ENCODE peak calls at places on chromosomes 13 and 19, in five cellular contexts. One of them, this sample, is unnamed.

GRCh38 chr19:6062274-6062673 is 48.0 kb downstream of the RFX2 start:
- DNase-seq in mammary epithelial cell: no peak
- DNase-seq in colonic mucosa: peak; percentile 73
- DNase-seq in gastrocnemius medialis: no peak
- DNase-seq in body of pancreas: peak; percentile 12
- DNase-seq in this sample: peak; percentile 31

GRCh38 chr19:15466851-15467733 is 2.7 kb upstream of the RASAL3 start:
- DNase-seq in body of pancreas: no peak
- DNase-seq in colonic mucosa: no peak
- DNase-seq in gastrocnemius medialis: no peak
- DNase-seq in mammary epithelial cell: no peak
- DNase-seq in this sample: no peak

GRCh38 chr19:3117746-3118145 is 18.1 kb upstream of the GNA15 start:
- DNase-seq in mammary epithelial cell: no peak
- DNase-seq in gastrocnemius medialis: no peak
- DNase-seq in colonic mucosa: no peak
- DNase-seq in body of pancreas: no peak
- DNase-seq in this sample: no peak

GRCh38 chr13:96835591-96835990 is 158.7 kb downstream of the OXGR1 start:
- DNase-seq in colonic mucosa: no peak
- DNase-seq in body of pancreas: no peak
- DNase-seq in gastrocnemius medialis: no peak
- DNase-seq in mammary epithelial cell: no peak
- DNase-seq in this sample: no peak

GRCh38 chr13:112588490-112589297 is 741 bp upstream of the TUBGCP3 start:
- DNase-seq in mammary epithelial cell: no peak
- DNase-seq in gastrocnemius medialis: no peak
- DNase-seq in colonic mucosa: no peak
- DNase-seq in body of pancreas: peak; percentile 47
- DNase-seq in this sample: no peak

GRCh38 chr13:98940325-98940724 is 37.5 kb downstream of the DOCK9 start:
- DNase-seq in body of pancreas: no peak
- DNase-seq in gastrocnemius medialis: no peak
- DNase-seq in mammary epithelial cell: no peak
- DNase-seq in colonic mucosa: no peak
- DNase-seq in this sample: no peak

GRCh38 chr13:49540552-49540951 is 44.8 kb downstream of the PHF11 start:
- DNase-seq in mammary epithelial cell: no peak
- DNase-seq in body of pancreas: no peak
- DNase-seq in gastrocnemius medialis: no peak
- DNase-seq in colonic mucosa: no peak
- DNase-seq in this sample: no peak

GRCh38 chr19:52211203-52211602 is 21.4 kb downstream of the PPP2R1A start:
- DNase-seq in gastrocnemius medialis: no peak
- DNase-seq in body of pancreas: no peak
- DNase-seq in mammary epithelial cell: no peak
- DNase-seq in colonic mucosa: no peak
- DNase-seq in this sample: no peak

GRCh38 chr13:93244141-93244917 is 17.7 kb downstream of the GPC6 start:
- DNase-seq in colonic mucosa: no peak
- DNase-seq in mammary epithelial cell: peak; percentile 63
- DNase-seq in body of pancreas: no peak
- DNase-seq in gastrocnemius medialis: no peak
- DNase-seq in this sample: peak; percentile 70

GRCh38 chr19:1469200-1469935 is 9.6 kb downstream of the C19orf25 start:
- DNase-seq in colonic mucosa: no peak
- DNase-seq in body of pancreas: peak; percentile 28
- DNase-seq in gastrocnemius medialis: no peak
- DNase-seq in mammary epithelial cell: no peak
- DNase-seq in this sample: peak; percentile 78

GRCh38 chr13:35470671-35471465 is 5.6 kb downstream of the MAB21L1 start:
- DNase-seq in body of pancreas: no peak
- DNase-seq in colonic mucosa: peak; percentile 30
- DNase-seq in gastrocnemius medialis: peak; percentile 23
- DNase-seq in mammary epithelial cell: no peak
- DNase-seq in this sample: peak; percentile 86

GRCh38 chr13:100666124-100666523 is 8.5 kb downstream of the TMTC4 start:
- DNase-seq in gastrocnemius medialis: no peak
- DNase-seq in mammary epithelial cell: no peak
- DNase-seq in body of pancreas: no peak
- DNase-seq in colonic mucosa: no peak
- DNase-seq in this sample: no peak

GRCh38 chr13:51881296-51881695 is 19.5 kb downstream of the CCDC70 start:
- DNase-seq in body of pancreas: no peak
- DNase-seq in mammary epithelial cell: no peak
- DNase-seq in gastrocnemius medialis: no peak
- DNase-seq in colonic mucosa: no peak
- DNase-seq in this sample: no peak

GRCh38 chr19:6223461-6224307 is 56.1 kb downstream of the MLLT1 start:
- DNase-seq in body of pancreas: peak; percentile 74
- DNase-seq in colonic mucosa: no peak
- DNase-seq in gastrocnemius medialis: no peak
- DNase-seq in mammary epithelial cell: no peak
- DNase-seq in this sample: no peak

GRCh38 chr19:34096020-34096915 is 76.0 kb upstream of the LSM14A start:
- DNase-seq in gastrocnemius medialis: no peak
- DNase-seq in colonic mucosa: no peak
- DNase-seq in mammary epithelial cell: peak; percentile 18
- DNase-seq in body of pancreas: no peak
- DNase-seq in this sample: peak; percentile 66

GRCh38 chr19:35213678-35214632 is 14.6 kb downstream of the FAM187B start:
- DNase-seq in body of pancreas: peak; percentile 71
- DNase-seq in gastrocnemius medialis: peak; percentile 66
- DNase-seq in mammary epithelial cell: peak; percentile 94
- DNase-seq in colonic mucosa: peak; percentile 86
- DNase-seq in this sample: peak; percentile 11

GRCh38 chr19:55276720-55277430 is 3.0 kb downstream of the HSPBP1 start:
- DNase-seq in gastrocnemius medialis: no peak
- DNase-seq in body of pancreas: no peak
- DNase-seq in mammary epithelial cell: no peak
- DNase-seq in colonic mucosa: no peak
- DNase-seq in this sample: no peak

GRCh38 chr19:4557971-4558941 is 1.2 kb downstream of the SEMA6B start:
- DNase-seq in body of pancreas: peak; percentile 60
- DNase-seq in colonic mucosa: no peak
- DNase-seq in mammary epithelial cell: no peak
- DNase-seq in gastrocnemius medialis: no peak
- DNase-seq in this sample: peak; percentile 90

GRCh38 chr13:97125810-97126738 is 96.1 kb upstream of the MBNL2 start:
- DNase-seq in colonic mucosa: no peak
- DNase-seq in gastrocnemius medialis: peak; percentile 66
- DNase-seq in body of pancreas: no peak
- DNase-seq in mammary epithelial cell: peak; percentile 75
- DNase-seq in this sample: no peak

GRCh38 chr19:44988896-44989563 is 12.2 kb upstream of the RELB start:
- DNase-seq in colonic mucosa: peak; percentile 75
- DNase-seq in gastrocnemius medialis: no peak
- DNase-seq in mammary epithelial cell: peak; percentile 35
- DNase-seq in body of pancreas: peak; percentile 73
- DNase-seq in this sample: peak; percentile 92

GRCh38 chr13:34020388-34020787 is 202.4 kb downstream of the RFC3 start:
- DNase-seq in body of pancreas: no peak
- DNase-seq in colonic mucosa: no peak
- DNase-seq in gastrocnemius medialis: no peak
- DNase-seq in mammary epithelial cell: no peak
- DNase-seq in this sample: no peak

GRCh38 chr13:40536443-40537113 is 129.9 kb downstream of the FOXO1 start:
- DNase-seq in mammary epithelial cell: peak; percentile 57
- DNase-seq in gastrocnemius medialis: peak; percentile 65
- DNase-seq in body of pancreas: peak; percentile 93
- DNase-seq in colonic mucosa: peak; percentile 71
- DNase-seq in this sample: peak; percentile 75

GRCh38 chr13:106110241-106110855 is 425.1 kb downstream of the EFNB2 start:
- DNase-seq in body of pancreas: no peak
- DNase-seq in colonic mucosa: no peak
- DNase-seq in gastrocnemius medialis: no peak
- DNase-seq in mammary epithelial cell: no peak
- DNase-seq in this sample: no peak

GRCh38 chr19:41377977-41378707 is 1.8 kb downstream of the TMEM91 start:
- DNase-seq in colonic mucosa: no peak
- DNase-seq in mammary epithelial cell: no peak
- DNase-seq in body of pancreas: no peak
- DNase-seq in gastrocnemius medialis: no peak
- DNase-seq in this sample: peak; percentile 83

GRCh38 chr19:33054623-33055022 is 10.1 kb downstream of the RHPN2 start:
- DNase-seq in gastrocnemius medialis: no peak
- DNase-seq in body of pancreas: peak; percentile 68
- DNase-seq in mammary epithelial cell: peak; percentile 67
- DNase-seq in colonic mucosa: peak; percentile 98
- DNase-seq in this sample: no peak

GRCh38 chr13:78589206-78589605 is 14.1 kb downstream of the POU4F1 start:
- DNase-seq in mammary epithelial cell: peak; percentile 26
- DNase-seq in gastrocnemius medialis: no peak
- DNase-seq in colonic mucosa: peak; percentile 31
- DNase-seq in body of pancreas: no peak
- DNase-seq in this sample: peak; percentile 95

GRCh38 chr19:54684537-54684936 is 21.8 kb downstream of the LILRB4 start:
- DNase-seq in gastrocnemius medialis: no peak
- DNase-seq in colonic mucosa: no peak
- DNase-seq in mammary epithelial cell: peak; percentile 11
- DNase-seq in body of pancreas: no peak
- DNase-seq in this sample: peak; percentile 65

GRCh38 chr13:113001251-113002140 is 32.5 kb downstream of the MCF2L start:
- DNase-seq in body of pancreas: peak; percentile 80
- DNase-seq in mammary epithelial cell: no peak
- DNase-seq in gastrocnemius medialis: no peak
- DNase-seq in colonic mucosa: peak; percentile 52
- DNase-seq in this sample: peak; percentile 87

GRCh38 chr13:80901111-80902014 is 560.4 kb upstream of the SPRY2 start:
- DNase-seq in colonic mucosa: no peak
- DNase-seq in gastrocnemius medialis: no peak
- DNase-seq in body of pancreas: no peak
- DNase-seq in mammary epithelial cell: no peak
- DNase-seq in this sample: no peak

GRCh38 chr13:60689076-60689475 is 292.1 kb downstream of the TDRD3 start:
- DNase-seq in gastrocnemius medialis: no peak
- DNase-seq in mammary epithelial cell: no peak
- DNase-seq in colonic mucosa: no peak
- DNase-seq in body of pancreas: no peak
- DNase-seq in this sample: no peak

DNA sequence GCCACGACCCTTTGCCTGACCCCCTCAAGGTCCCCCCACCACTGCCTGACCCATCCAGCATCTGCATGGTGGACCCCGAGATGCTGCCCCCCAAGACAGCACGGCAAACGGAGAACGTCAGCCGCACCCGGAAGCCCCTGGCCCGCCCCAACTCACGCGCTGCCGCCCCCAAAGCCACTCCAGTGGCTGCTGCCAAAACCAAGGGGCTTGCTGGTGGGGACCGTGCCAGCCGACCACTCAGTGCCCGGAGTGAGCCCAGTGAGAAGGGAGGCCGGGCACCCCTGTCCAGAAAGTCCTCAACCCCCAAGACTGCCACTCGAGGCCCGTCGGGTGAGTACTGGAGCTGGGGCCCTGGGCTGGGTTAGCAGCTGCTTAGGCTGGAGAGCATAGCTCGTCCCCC is 8.6 kb downstream of the MAP1S start:
- DNase-seq in colonic mucosa: no peak
- DNase-seq in mammary epithelial cell: no peak
- DNase-seq in body of pancreas: no peak
- DNase-seq in gastrocnemius medialis: no peak
- DNase-seq in this sample: no peak
- TF ChIP-seq CTCF in colonic mucosa: no peak
- TF ChIP-seq CTCF in mammary epithelial cell: no peak
- TF ChIP-seq CTCF in body of pancreas: no peak
- TF ChIP-seq CTCF in gastrocnemius medialis: no peak
- TF ChIP-seq CTCF in this sample: no peak

DNA sequence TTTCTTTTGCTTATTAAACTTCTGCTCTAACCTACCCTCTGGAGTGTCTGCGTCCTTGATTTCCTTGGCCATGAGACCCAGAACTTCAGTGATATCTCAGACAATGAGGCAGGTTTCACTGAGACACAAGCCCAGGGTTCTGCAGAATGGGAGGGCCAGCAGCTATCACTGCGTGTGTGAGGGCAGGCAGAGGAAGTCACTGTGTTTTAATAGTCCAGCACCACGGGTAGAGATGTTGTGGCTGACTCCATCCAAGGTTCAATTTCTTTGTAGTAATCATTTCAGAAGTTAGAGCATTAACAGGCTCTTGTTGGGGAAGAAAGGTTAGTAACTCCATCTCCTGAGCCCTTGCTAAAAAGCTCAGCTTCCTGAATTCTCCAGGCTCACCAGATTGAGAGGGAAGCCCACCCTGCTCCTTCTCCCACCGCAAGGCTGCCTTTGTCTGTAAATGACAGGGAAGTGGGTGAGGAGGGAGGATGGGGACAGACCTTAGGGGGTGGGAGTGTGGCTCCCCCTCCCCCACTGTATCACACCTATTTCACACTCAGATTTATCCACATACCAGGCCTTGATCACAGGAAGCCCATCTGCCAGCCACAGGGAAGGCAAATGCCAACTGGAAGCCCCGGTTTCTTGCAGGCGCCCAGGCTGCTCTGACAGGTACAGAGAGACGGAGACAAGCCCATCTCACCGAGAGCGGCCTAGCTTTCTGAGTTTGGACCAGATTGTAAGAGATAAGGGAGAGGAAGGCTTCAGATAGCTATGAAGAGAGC is 2.1 kb downstream of the C19orf12 start:
- DNase-seq in body of pancreas: no peak
- DNase-seq in colonic mucosa: no peak
- DNase-seq in mammary epithelial cell: no peak
- DNase-seq in gastrocnemius medialis: no peak
- DNase-seq in this sample: peak; percentile 77
- H3K27ac ChIP-seq in body of pancreas: no peak overlapping the region
- H3K27ac ChIP-seq in colonic mucosa: no peak overlapping the region
- H3K27ac ChIP-seq in mammary epithelial cell: no peak overlapping the region
- H3K27ac ChIP-seq in gastrocnemius medialis: peak overlapping the region; percentile 94
- H3K27ac ChIP-seq in this sample: no peak overlapping the region

DNA sequence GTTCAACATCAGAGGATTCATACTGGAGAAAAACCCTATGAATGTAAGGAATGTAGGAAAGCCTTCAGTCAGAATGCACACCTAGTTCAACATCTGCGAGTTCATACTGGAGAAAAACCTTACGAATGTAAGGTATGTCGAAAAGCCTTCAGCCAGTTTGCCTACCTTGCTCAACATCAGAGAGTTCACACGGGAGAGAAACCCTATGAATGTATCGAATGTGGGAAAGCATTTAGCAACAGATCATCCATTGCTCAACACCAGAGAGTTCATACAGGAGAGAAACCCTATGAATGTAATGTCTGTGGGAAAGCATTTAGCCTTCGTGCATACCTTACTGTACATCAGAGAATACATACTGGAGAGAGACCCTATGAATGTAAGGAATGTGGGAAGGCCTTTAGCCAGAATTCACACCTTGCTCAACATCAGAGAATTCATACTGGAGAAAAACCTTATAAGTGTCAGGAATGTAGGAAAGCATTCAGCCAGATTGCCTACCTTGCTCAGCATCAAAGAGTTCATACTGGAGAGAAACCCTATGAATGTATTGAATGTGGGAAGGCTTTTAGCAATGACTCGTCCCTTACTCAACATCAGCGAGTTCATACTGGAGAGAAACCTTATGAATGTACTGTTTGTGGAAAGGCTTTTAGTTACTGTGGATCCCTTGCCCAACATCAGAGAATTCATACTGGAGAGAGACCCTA is 15.4 kb downstream of the ZNF570 start:
- DNase-seq in body of pancreas: no peak
- DNase-seq in gastrocnemius medialis: no peak
- DNase-seq in colonic mucosa: no peak
- DNase-seq in mammary epithelial cell: no peak
- DNase-seq in this sample: no peak
- H3K9me3 ChIP-seq in body of pancreas: no peaks in the 10 kb centered on the region
- H3K9me3 ChIP-seq in gastrocnemius medialis: peaks cover 90% of the 10 kb centered on the region
- H3K9me3 ChIP-seq in colonic mucosa: peaks cover 22% of the 10 kb centered on the region
- H3K9me3 ChIP-seq in mammary epithelial cell: peaks cover 53% of the 10 kb centered on the region
- H3K9me3 ChIP-seq in this sample: peaks cover 96% of the 10 kb centered on the region

GRCh38 chr19:11014403-11014911 is 53.6 kb downstream of the SMARCA4 start:
- DNase-seq in mammary epithelial cell: no peak
- DNase-seq in body of pancreas: no peak
- DNase-seq in colonic mucosa: no peak
- DNase-seq in gastrocnemius medialis: no peak
- DNase-seq in this sample: peak; percentile 71
- TF ChIP-seq CTCF in mammary epithelial cell: no peak
- TF ChIP-seq CTCF in body of pancreas: no peak
- TF ChIP-seq CTCF in colonic mucosa: no peak
- TF ChIP-seq CTCF in gastrocnemius medialis: no peak
- TF ChIP-seq CTCF in this sample: peak; percentile 60

This sample was measured in endodermal cell.